ENCODE peak calls at places on chromosomes 1 and 21, in six cellular contexts. G is hippocampal formation; E is RWPE1; C is AG09319; T is effector memory CD8-positive, alpha-beta T cell; L is fibroblast of pulmonary artery. N is an unnamed sample.

GRCh38 chr21:36962098-36962780 is 4.2 kb downstream of the HLCS start:
- DNase-seq in G (no peak), E (no peak), C (no peak), T (no peak), L (no peak), N (no peak)

GRCh38 chr1:184409011-184409410 is 22.2 kb downstream of the C1orf21 start:
- DNase-seq in G (no peak), E (no peak), C (no peak), T (no peak), L (no peak), N (no peak)

GRCh38 chr1:244322791-244323521 is 128.8 kb downstream of the ADSS2 start:
- DNase-seq in G (no peak), E (peak), C (peak), T (peak), L (peak), N (peak)

GRCh38 chr1:101282314-101283087 is 45.7 kb downstream of the S1PR1 start:
- DNase-seq in G (no peak), E (no peak), C (no peak), T (no peak), L (peak), N (no peak)

GRCh38 chr1:61448934-61449368 is 276.0 kb downstream of the TM2D1 start:
- DNase-seq in G (no peak), E (no peak), C (peak), T (no peak), L (peak), N (no peak)

GRCh38 chr1:14435368-14436023 is 163.0 kb upstream of the KAZN start:
- DNase-seq in G (no peak), E (no peak), C (no peak), T (no peak), L (no peak), N (no peak)

GRCh38 chr1:176479920-176480319 is 16.9 kb downstream of the PAPPA2 start:
- DNase-seq in G (no peak), E (no peak), C (no peak), T (no peak), L (no peak), N (no peak)

GRCh38 chr1:102085896-102086295 is 89.2 kb upstream of the OLFM3 start:
- DNase-seq in G (no peak), E (no peak), C (no peak), T (no peak), L (no peak), N (no peak)

GRCh38 chr1:85366391-85366790 is 90.0 kb upstream of the BCL10 start:
- DNase-seq in G (no peak), E (peak), C (peak), T (no peak), L (peak), N (no peak)

GRCh38 chr1:156410238-156410637 is 41.2 kb downstream of the RHBG start:
- DNase-seq in G (no peak), E (no peak), C (no peak), T (no peak), L (no peak), N (no peak)

GRCh38 chr1:232568906-232569305 is 61.0 kb downstream of the SIPA1L2 start:
- DNase-seq in G (no peak), E (no peak), C (no peak), T (no peak), L (no peak), N (no peak)

GRCh38 chr1:167617100-167617949 is 12.7 kb upstream of the RCSD1 start:
- DNase-seq in G (no peak), E (peak), C (no peak), T (no peak), L (peak), N (no peak)

GRCh38 chr1:150268342-150268705 is 492 bp downstream of the APH1A start:
- DNase-seq in G (no peak), E (peak), C (no peak), T (peak), L (peak), N (peak)

GRCh38 chr1:9194024-9194423 is 40.5 kb upstream of the H6PD start:
- DNase-seq in G (no peak), E (no peak), C (no peak), T (no peak), L (no peak), N (no peak)

GRCh38 chr21:43766734-43767497 is 9.2 kb downstream of the CSTB start:
- DNase-seq in G (no peak), E (no peak), C (no peak), T (no peak), L (no peak), N (no peak)

GRCh38 chr1:33473900-33474299 is 1.5 kb downstream of the ZSCAN20 start:
- DNase-seq in G (no peak), E (no peak), C (no peak), T (no peak), L (no peak), N (no peak)

GRCh38 chr1:3455630-3456448 is 1.4 kb downstream of the ARHGEF16 start:
- DNase-seq in G (no peak), E (no peak), C (no peak), T (no peak), L (no peak), N (no peak)

N was measured in immature natural killer cell.